ENCODE peak calls at places on chromosomes 11 and 22, in four cellular contexts. One of them, this sample, is unnamed.
A peak's percentile ranks its signal among the peaks of the same experiment; 100 is the strongest.

GRCh38 chr11:7444582-7444981 is 40.7 kb upstream of the OLFML1 start:
- DNase-seq in left ventricle myocardium inferior: no peak
- DNase-seq in fibroblast of lung: no peak
- DNase-seq in left lung: no peak
- DNase-seq in this sample: no peak

GRCh38 chr11:83691387-83692088 is 405.4 kb upstream of the CCDC90B start:
- DNase-seq in left ventricle myocardium inferior: peak; percentile 14
- DNase-seq in fibroblast of lung: peak; percentile 12
- DNase-seq in left lung: no peak
- DNase-seq in this sample: no peak

GRCh38 chr11:93169950-93170561 is 27.7 kb downstream of the SLC36A4 start:
- DNase-seq in left ventricle myocardium inferior: no peak
- DNase-seq in fibroblast of lung: peak; percentile 26
- DNase-seq in left lung: no peak
- DNase-seq in this sample: no peak

GRCh38 chr11:118171274-118172062 is 5.0 kb downstream of the SCN2B start:
- DNase-seq in left ventricle myocardium inferior: peak; percentile 71
- DNase-seq in fibroblast of lung: peak; percentile 24
- DNase-seq in left lung: peak; percentile 76
- DNase-seq in this sample: peak; percentile 60

GRCh38 chr11:75627879-75628668 is 40.8 kb downstream of the MAP6 start:
- DNase-seq in left ventricle myocardium inferior: no peak
- DNase-seq in fibroblast of lung: peak; percentile 52
- DNase-seq in left lung: no peak
- DNase-seq in this sample: no peak

GRCh38 chr22:25853902-25854301 is 111.9 kb downstream of the MYO18B start:
- DNase-seq in left ventricle myocardium inferior: no peak
- DNase-seq in fibroblast of lung: no peak
- DNase-seq in left lung: no peak
- DNase-seq in this sample: no peak

GRCh38 chr11:8684600-8685290 is 2.2 kb downstream of the RPL27A start:
- DNase-seq in left ventricle myocardium inferior: no peak
- DNase-seq in fibroblast of lung: no peak
- DNase-seq in left lung: no peak
- DNase-seq in this sample: no peak

GRCh38 chr11:45659031-45659817 is 6.2 kb downstream of the CHST1 start:
- DNase-seq in left ventricle myocardium inferior: no peak
- DNase-seq in fibroblast of lung: no peak
- DNase-seq in left lung: no peak
- DNase-seq in this sample: peak; percentile 31

GRCh38 chr11:12420706-12421105 is 43.3 kb downstream of the PARVA start:
- DNase-seq in left ventricle myocardium inferior: no peak
- DNase-seq in fibroblast of lung: no peak
- DNase-seq in left lung: no peak
- DNase-seq in this sample: no peak

GRCh38 chr22:17847360-17848078 is 73.2 kb upstream of the BID start:
- DNase-seq in left ventricle myocardium inferior: no peak
- DNase-seq in fibroblast of lung: peak; percentile 34
- DNase-seq in left lung: no peak
- DNase-seq in this sample: no peak

GRCh38 chr11:70501026-70501901 is 102.9 kb downstream of the CTTN start:
- DNase-seq in left ventricle myocardium inferior: peak; percentile 57
- DNase-seq in fibroblast of lung: no peak
- DNase-seq in left lung: peak; percentile 14
- DNase-seq in this sample: peak; percentile 52

GRCh38 chr11:33449798-33450197 is 192.6 kb downstream of the HIPK3 start:
- DNase-seq in left ventricle myocardium inferior: no peak
- DNase-seq in fibroblast of lung: peak; percentile 89
- DNase-seq in left lung: no peak
- DNase-seq in this sample: no peak

GRCh38 chr22:41683616-41684015 is 5.1 kb downstream of the SNU13 start:
- DNase-seq in left ventricle myocardium inferior: no peak
- DNase-seq in fibroblast of lung: no peak
- DNase-seq in left lung: no peak
- DNase-seq in this sample: no peak

GRCh38 chr11:109747839-109748238 is 325.8 kb downstream of the C11orf87 start:
- DNase-seq in left ventricle myocardium inferior: no peak
- DNase-seq in fibroblast of lung: no peak
- DNase-seq in left lung: peak; percentile 41
- DNase-seq in this sample: no peak

GRCh38 chr11:134664447-134664846 is 252.4 kb upstream of the B3GAT1 start:
- DNase-seq in left ventricle myocardium inferior: no peak
- DNase-seq in fibroblast of lung: no peak
- DNase-seq in left lung: no peak
- DNase-seq in this sample: no peak

GRCh38 chr11:8080674-8081590 is at the start of gene TUB:
- DNase-seq in left ventricle myocardium inferior: no peak
- DNase-seq in fibroblast of lung: peak; percentile 28
- DNase-seq in left lung: no peak
- DNase-seq in this sample: no peak

GRCh38 chr11:124405611-124406010 is 6.8 kb upstream of the OR8B3 start:
- DNase-seq in left ventricle myocardium inferior: no peak
- DNase-seq in fibroblast of lung: peak; percentile 17
- DNase-seq in left lung: no peak
- DNase-seq in this sample: no peak

GRCh38 chr22:39567135-39567946 is 3.2 kb upstream of the CACNA1I start:
- DNase-seq in left ventricle myocardium inferior: no peak
- DNase-seq in fibroblast of lung: no peak
- DNase-seq in left lung: no peak
- DNase-seq in this sample: no peak

GRCh38 chr22:30310881-30311771 is 15.6 kb downstream of the TBC1D10A start:
- DNase-seq in left ventricle myocardium inferior: peak; percentile 80
- DNase-seq in fibroblast of lung: peak; percentile 78
- DNase-seq in left lung: peak; percentile 79
- DNase-seq in this sample: no peak

GRCh38 chr11:116851631-116852030 is 14.2 kb upstream of the APOA1 start:
- DNase-seq in left ventricle myocardium inferior: no peak
- DNase-seq in fibroblast of lung: peak; percentile 26
- DNase-seq in left lung: no peak
- DNase-seq in this sample: no peak

GRCh38 chr22:45318168-45318557 is 8.4 kb downstream of the FAM118A start:
- DNase-seq in left ventricle myocardium inferior: peak; percentile 78
- DNase-seq in fibroblast of lung: peak; percentile 93
- DNase-seq in left lung: peak; percentile 71
- DNase-seq in this sample: no peak

GRCh38 chr11:119805663-119806062 is 76.7 kb upstream of the NECTIN1 start:
- DNase-seq in left ventricle myocardium inferior: no peak
- DNase-seq in fibroblast of lung: no peak
- DNase-seq in left lung: no peak
- DNase-seq in this sample: no peak

GRCh38 chr11:117300301-117300700 is 9.2 kb downstream of the BACE1-AS start:
- DNase-seq in left ventricle myocardium inferior: no peak
- DNase-seq in fibroblast of lung: peak; percentile 69
- DNase-seq in left lung: no peak
- DNase-seq in this sample: no peak

GRCh38 chr11:125274309-125274708 is 109.8 kb downstream of the PKNOX2 start:
- DNase-seq in left ventricle myocardium inferior: no peak
- DNase-seq in fibroblast of lung: no peak
- DNase-seq in left lung: no peak
- DNase-seq in this sample: no peak

GRCh38 chr11:28343304-28344233 is 235.4 kb downstream of the METTL15 start:
- DNase-seq in left ventricle myocardium inferior: no peak
- DNase-seq in fibroblast of lung: peak; percentile 88
- DNase-seq in left lung: peak; percentile 34
- DNase-seq in this sample: no peak

GRCh38 chr11:28346209-28346608 is 238.0 kb downstream of the METTL15 start:
- DNase-seq in left ventricle myocardium inferior: no peak
- DNase-seq in fibroblast of lung: peak; percentile 36
- DNase-seq in left lung: no peak
- DNase-seq in this sample: no peak

GRCh38 chr11:28350216-28350615 is 242.0 kb downstream of the METTL15 start:
- DNase-seq in left ventricle myocardium inferior: no peak
- DNase-seq in fibroblast of lung: no peak
- DNase-seq in left lung: no peak
- DNase-seq in this sample: no peak

GRCh38 chr11:28346721-28347120 is 238.5 kb downstream of the METTL15 start:
- DNase-seq in left ventricle myocardium inferior: no peak
- DNase-seq in fibroblast of lung: peak; percentile 43
- DNase-seq in left lung: no peak
- DNase-seq in this sample: no peak

DNA sequence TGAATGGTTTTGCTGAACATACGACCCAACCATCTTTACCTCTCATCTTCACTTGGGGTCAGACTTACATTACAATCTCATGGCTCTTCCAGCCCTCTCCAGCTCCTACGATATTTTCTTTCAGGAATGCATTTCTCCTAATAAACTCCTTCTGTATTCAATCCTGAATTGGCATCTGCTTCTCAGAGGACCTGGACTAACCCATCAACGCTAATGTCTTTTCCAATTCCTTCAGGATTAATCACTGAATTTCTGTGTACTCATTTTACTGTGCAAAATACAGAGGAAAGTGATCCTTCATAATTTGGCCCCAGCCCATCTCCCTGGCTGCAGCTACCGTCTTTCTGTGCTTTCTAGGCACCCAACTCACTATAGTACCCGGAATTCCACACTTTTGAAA is 239.2 kb downstream of the METTL15 start:
- DNase-seq in left ventricle myocardium inferior: no peak
- DNase-seq in fibroblast of lung: peak; percentile 18
- DNase-seq in left lung: no peak
- DNase-seq in this sample: no peak
- H3K27ac ChIP-seq in left ventricle myocardium inferior: no peak overlapping the region
- H3K27ac ChIP-seq in fibroblast of lung: no peak overlapping the region
- H3K27ac ChIP-seq in left lung: no peak overlapping the region
- H3K27ac ChIP-seq in this sample: no peak overlapping the region

GRCh38 chr11:36104660-36104992 is 160.8 kb downstream of the LDLRAD3 start:
- DNase-seq in left ventricle myocardium inferior: no peak
- DNase-seq in fibroblast of lung: no peak
- DNase-seq in left lung: no peak
- DNase-seq in this sample: no peak
- H3K36me3 ChIP-seq in left ventricle myocardium inferior: no peaks in the 10 kb centered on the region
- H3K36me3 ChIP-seq in fibroblast of lung: no peaks in the 10 kb centered on the region
- H3K36me3 ChIP-seq in left lung: no peaks in the 10 kb centered on the region
- H3K36me3 ChIP-seq in this sample: peaks cover 10% of the 10 kb centered on the region

DNA sequence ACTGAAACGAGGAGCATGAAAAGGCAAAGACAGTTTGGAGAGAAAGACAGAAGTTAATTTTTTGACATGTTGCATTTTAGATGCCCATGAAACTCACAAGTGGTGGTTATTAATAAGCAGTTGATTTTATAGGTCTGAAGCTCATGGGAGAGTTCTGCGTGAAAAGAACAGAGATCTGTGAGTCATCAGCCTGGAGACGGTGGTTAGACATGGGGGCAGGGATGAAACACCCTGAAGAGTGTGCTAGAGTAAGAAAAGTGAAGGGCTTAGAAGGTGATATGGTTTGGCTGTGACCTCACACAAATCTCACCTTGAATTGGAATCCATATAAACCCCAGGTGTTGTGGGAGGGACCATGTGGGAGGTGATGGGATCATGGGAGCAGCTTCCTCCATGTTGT is 289.1 kb upstream of the ISX start:
- DNase-seq in left ventricle myocardium inferior: no peak
- DNase-seq in fibroblast of lung: peak; percentile 10
- DNase-seq in left lung: no peak
- DNase-seq in this sample: no peak
- H3K27ac ChIP-seq in left ventricle myocardium inferior: no peak overlapping the region
- H3K27ac ChIP-seq in fibroblast of lung: no peak overlapping the region
- H3K27ac ChIP-seq in left lung: no peak overlapping the region
- H3K27ac ChIP-seq in this sample: no peak overlapping the region

GRCh38 chr22:22420580-22420979 is 88.0 kb downstream of the ZNF280B start:
- DNase-seq in left ventricle myocardium inferior: no peak
- DNase-seq in fibroblast of lung: no peak
- DNase-seq in left lung: no peak
- DNase-seq in this sample: no peak
- H3K36me3 ChIP-seq in left ventricle myocardium inferior: no peaks in the 10 kb centered on the region
- H3K36me3 ChIP-seq in fibroblast of lung: no peaks in the 10 kb centered on the region
- H3K36me3 ChIP-seq in left lung: no peaks in the 10 kb centered on the region
- H3K36me3 ChIP-seq in this sample: no peaks in the 10 kb centered on the region

GRCh38 chr11:65492637-65493366 is 6.0 kb upstream of the MALAT1 start:
- DNase-seq in left ventricle myocardium inferior: peak; percentile 89
- DNase-seq in fibroblast of lung: peak; percentile 86
- DNase-seq in left lung: peak; percentile 89
- DNase-seq in this sample: no peak
- H3K27ac ChIP-seq in left ventricle myocardium inferior: peak overlapping the region; percentile 99
- H3K27ac ChIP-seq in fibroblast of lung: peak overlapping the region; percentile 100
- H3K27ac ChIP-seq in left lung: peak overlapping the region; percentile 94
- H3K27ac ChIP-seq in this sample: peak overlapping the region; percentile 99

DNA sequence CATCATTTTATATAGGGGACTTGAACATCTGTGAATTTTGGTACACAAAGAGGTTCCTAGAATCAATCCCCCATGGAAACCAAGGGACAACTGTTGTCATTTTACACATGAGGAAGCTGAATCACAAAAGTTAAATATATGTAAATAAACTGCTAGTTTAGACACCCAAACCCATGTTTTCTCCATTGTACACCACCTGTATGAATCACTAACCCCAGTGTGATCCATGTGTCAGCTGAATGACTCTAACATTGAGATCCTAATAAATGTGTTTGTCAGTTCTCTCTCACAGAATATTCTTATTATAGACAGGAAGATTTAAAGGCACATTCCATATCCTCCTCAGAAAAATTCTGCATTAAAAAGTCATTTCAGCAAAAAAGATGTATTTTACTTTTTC is 83.3 kb downstream of the ATG16L2 start:
- DNase-seq in left ventricle myocardium inferior: no peak
- DNase-seq in fibroblast of lung: no peak
- DNase-seq in left lung: no peak
- DNase-seq in this sample: no peak
- H3K36me3 ChIP-seq in left ventricle myocardium inferior: peaks cover 13% of the 10 kb centered on the region
- H3K36me3 ChIP-seq in fibroblast of lung: peaks cover 2% of the 10 kb centered on the region
- H3K36me3 ChIP-seq in left lung: no peaks in the 10 kb centered on the region
- H3K36me3 ChIP-seq in this sample: no peaks in the 10 kb centered on the region

DNA sequence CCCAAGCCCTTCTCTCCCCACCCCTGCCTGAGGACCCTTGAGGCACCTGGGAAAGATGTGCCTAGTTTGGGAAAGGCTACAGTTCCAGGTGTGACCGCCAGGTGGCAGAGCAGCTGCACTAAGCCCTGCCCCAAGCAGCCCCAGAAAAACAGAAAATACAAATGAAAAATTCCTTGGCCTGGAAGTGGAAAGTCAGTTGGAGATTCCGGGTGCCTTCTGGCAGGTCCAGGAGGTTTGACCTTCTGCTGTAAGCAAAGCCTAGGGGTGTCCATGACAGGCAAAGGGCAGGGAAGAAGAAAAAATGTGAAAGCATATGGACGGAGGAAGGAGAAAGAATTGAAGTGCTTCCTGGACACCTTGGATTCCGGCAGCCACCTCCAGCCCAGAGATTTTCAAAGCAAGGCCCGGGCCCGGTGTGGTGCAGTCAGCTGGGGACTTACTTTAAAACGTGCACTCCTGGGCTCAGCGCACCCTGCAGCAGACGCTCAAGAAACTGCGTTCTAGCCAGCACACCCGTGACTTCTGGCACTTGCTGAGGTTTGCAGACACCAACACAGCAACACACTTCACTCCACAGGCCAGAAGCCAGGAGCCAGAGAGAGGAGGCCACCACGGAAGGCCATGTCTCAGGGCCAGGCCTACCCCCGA is 37.3 kb upstream of the SLC22A12 start:
- DNase-seq in left ventricle myocardium inferior: peak; percentile 64
- DNase-seq in fibroblast of lung: peak; percentile 19
- DNase-seq in left lung: peak; percentile 61
- DNase-seq in this sample: peak; percentile 28
- H3K27ac ChIP-seq in left ventricle myocardium inferior: peak overlapping the region; percentile 59
- H3K27ac ChIP-seq in fibroblast of lung: no peak overlapping the region
- H3K27ac ChIP-seq in left lung: peak overlapping the region; percentile 63
- H3K27ac ChIP-seq in this sample: no peak overlapping the region

GRCh38 chr22:20123364-20124082 is 6.5 kb upstream of the TRMT2A start:
- DNase-seq in left ventricle myocardium inferior: no peak
- DNase-seq in fibroblast of lung: no peak
- DNase-seq in left lung: no peak
- DNase-seq in this sample: no peak
- H3K36me3 ChIP-seq in left ventricle myocardium inferior: peaks cover 77% of the 10 kb centered on the region
- H3K36me3 ChIP-seq in fibroblast of lung: peaks cover 35% of the 10 kb centered on the region
- H3K36me3 ChIP-seq in left lung: no peaks in the 10 kb centered on the region
- H3K36me3 ChIP-seq in this sample: peaks cover 73% of the 10 kb centered on the region